ENCODE peak calls at places on chromosomes 13 and 19, in seven cellular contexts. B, K, L, S, M, Z and G are unnamed samples.

GRCh38 chr19:10998045-10998533 is 37.3 kb downstream of the SMARCA4 start:
- DNase-seq in K (no peak), B (no peak), M (no peak), Z (peak), L (no peak), S (peak), G (no peak)

GRCh38 chr19:50644315-50644915 is 4.7 kb upstream of the SYT3 start:
- DNase-seq in M (no peak), K (no peak), Z (no peak), B (no peak), L (no peak), S (no peak), G (no peak)

GRCh38 chr13:113748101-113748861 is 10.7 kb upstream of the TMEM255B start:
- DNase-seq in K (no peak), S (no peak), M (no peak), B (no peak), L (no peak), Z (no peak), G (no peak)

GRCh38 chr19:30711296-30711695 is 339.1 kb downstream of the ZNF536 start:
- DNase-seq in S (no peak), L (no peak), B (no peak), K (no peak), M (no peak), Z (no peak), G (no peak)

GRCh38 chr13:99290890-99291289 is 16.3 kb downstream of the GPR183 start:
- DNase-seq in B (no peak), M (no peak), L (no peak), K (no peak), S (no peak), Z (no peak), G (no peak)

GRCh38 chr19:1119475-1120217 is 15.9 kb downstream of the GPX4 start:
- DNase-seq in K (no peak), B (no peak), M (no peak), S (no peak), L (no peak), Z (no peak), G (no peak)

GRCh38 chr13:98798849-98799645 is 46.6 kb upstream of the SLC15A1 start:
- DNase-seq in M (no peak), L (no peak), B (no peak), S (peak), Z (no peak), K (no peak), G (no peak)

GRCh38 chr13:106475852-106476251 is 59.6 kb downstream of the EFNB2 start:
- DNase-seq in L (no peak), B (no peak), K (no peak), M (no peak), Z (no peak), S (no peak), G (no peak)

GRCh38 chr13:49436890-49437289 is 7.0 kb downstream of the CAB39L start:
- DNase-seq in Z (peak), B (no peak), L (no peak), K (peak), M (no peak), S (peak), G (no peak)

GRCh38 chr13:43023244-43023931 is at the start of gene DNAJC15:
- DNase-seq in K (peak), Z (peak), B (peak), S (peak), M (peak), L (peak), G (peak)